ENCODE peak calls at places on chromosomes 13 and 19, in six cellular contexts. S is PC-3, G is fibroblast of lung, E is cardiac fibroblast, K is right atrium auricular region, B is IMR-90. T is an unnamed sample.

GRCh38 chr19:53870485-53870844 is 2.8 kb downstream of the MYADM start:
- DNase-seq in S (no peak), B (no peak), K (no peak), E (no peak), G (no peak), T (peak; percentile 23)

GRCh38 chr19:48722196-48722708 is 2.7 kb upstream of the MAMSTR start:
- DNase-seq in G (no peak), K (no peak), S (no peak), B (no peak), E (no peak), T (no peak)

GRCh38 chr19:49895566-49896297 is 955 bp downstream of the IL4I1 start:
- DNase-seq in E (no peak), B (no peak), S (no peak), G (no peak), K (no peak), T (no peak)

GRCh38 chr13:106493569-106493968 is 41.9 kb downstream of the EFNB2 start:
- DNase-seq in S (no peak), G (no peak), E (no peak), B (no peak), K (no peak), T (peak; percentile 22)

GRCh38 chr13:41696163-41697003 is 239.0 kb downstream of the RGCC start:
- DNase-seq in B (peak; percentile 92), S (peak; percentile 80), G (peak; percentile 82), K (no peak), E (peak; percentile 89), T (peak; percentile 85)

GRCh38 chr13:39836038-39836437 is 180.6 kb downstream of the COG6 start:
- DNase-seq in K (no peak), E (no peak), G (no peak), S (peak; percentile 86), B (no peak), T (no peak)

GRCh38 chr19:19562665-19563347 is 24.7 kb downstream of the CILP2 start:
- DNase-seq in E (no peak), G (no peak), K (no peak), B (no peak), S (no peak), T (no peak)

GRCh38 chr13:110628477-110628793 is 13.1 kb downstream of the NAXD start:
- DNase-seq in K (no peak), G (no peak), S (no peak), E (peak; percentile 61), B (no peak), T (peak; percentile 81)

GRCh38 chr19:41735071-41735623 is 20.2 kb upstream of the CEACAM6 start:
- DNase-seq in K (no peak), S (peak; percentile 81), G (no peak), B (no peak), E (no peak), T (no peak)

GRCh38 chr13:34025746-34026145 is 207.8 kb downstream of the RFC3 start:
- DNase-seq in S (peak; percentile 76), K (no peak), E (peak; percentile 54), B (peak; percentile 8), G (peak; percentile 73), T (no peak)

GRCh38 chr19:18049390-18049789 is 37.3 kb downstream of the IL12RB1 start:
- DNase-seq in K (peak; percentile 94), S (no peak), B (peak; percentile 25), G (peak; percentile 52), E (peak; percentile 56), T (peak; percentile 49)

GRCh38 chr13:77733674-77734073 is 36.2 kb downstream of the SLAIN1 start:
- DNase-seq in B (no peak), G (no peak), K (no peak), E (no peak), S (no peak), T (no peak)

GRCh38 chr13:114081761-114082681 is 50.4 kb downstream of the RASA3 start:
- DNase-seq in S (no peak), G (no peak), E (no peak), K (peak; percentile 51), B (no peak), T (no peak)

GRCh38 chr13:20160346-20161274 is at the start of gene GJA3:
- DNase-seq in E (peak; percentile 34), S (peak; percentile 48), G (peak; percentile 29), B (peak; percentile 39), K (peak; percentile 57), T (peak; percentile 31)

GRCh38 chr19:55212447-55212846 is 3.1 kb upstream of the PTPRH start:
- DNase-seq in S (peak; percentile 95), B (no peak), K (no peak), G (no peak), E (peak; percentile 24), T (no peak)

GRCh38 chr19:13827656-13828055 is 32.4 kb downstream of the ZSWIM4 start:
- DNase-seq in S (no peak), K (no peak), E (no peak), B (no peak), G (no peak), T (no peak)

GRCh38 chr13:40064154-40064713 is 408.8 kb downstream of the COG6 start:
- DNase-seq in E (peak; percentile 51), G (no peak), K (no peak), S (no peak), B (no peak), T (no peak)

GRCh38 chr13:112456138-112457056 is 80.2 kb downstream of the SPACA7 start:
- DNase-seq in E (no peak), K (peak; percentile 54), B (no peak), G (no peak), S (no peak), T (no peak)

GRCh38 chr19:18900700-18901502 is 4.9 kb upstream of the CERS1 start:
- DNase-seq in B (no peak), S (peak; percentile 22), E (no peak), K (no peak), G (no peak), T (no peak)

GRCh38 chr13:94556016-94556415 is 39.9 kb downstream of the TGDS start:
- DNase-seq in B (no peak), E (no peak), G (no peak), K (no peak), S (no peak), T (no peak)

GRCh38 chr13:85528578-85529215 is 270.5 kb downstream of the SLITRK6 start:
- DNase-seq in E (peak; percentile 9), S (peak; percentile 81), G (peak; percentile 81), B (peak; percentile 90), K (no peak), T (no peak)

GRCh38 chr19:33392341-33393285 is 19.1 kb downstream of the CEBPG start:
- DNase-seq in G (no peak), S (no peak), K (no peak), E (no peak), B (no peak), T (no peak)

GRCh38 chr19:5691205-5691929 is 1.3 kb downstream of the RPL36 start:
- DNase-seq in G (peak; percentile 73), K (peak; percentile 79), B (peak; percentile 31), E (peak; percentile 61), S (peak; percentile 48), T (peak; percentile 48)

GRCh38 chr19:30880151-30880550 is 469.1 kb downstream of the TSHZ3 start:
- DNase-seq in B (no peak), K (no peak), G (no peak), E (no peak), S (no peak), T (no peak)

GRCh38 chr19:47580397-47580796 is 7.4 kb upstream of the ZNF541 start:
- DNase-seq in K (no peak), B (no peak), E (no peak), S (no peak), G (no peak), T (no peak)

GRCh38 chr19:47587295-47587694 is 14.3 kb upstream of the ZNF541 start:
- DNase-seq in E (peak; percentile 60), B (peak; percentile 51), K (no peak), G (no peak), S (no peak), T (no peak)

GRCh38 chr19:47581605-47582319 is 8.8 kb upstream of the ZNF541 start:
- DNase-seq in B (no peak), S (peak; percentile 86), K (no peak), E (no peak), G (no peak), T (no peak)

GRCh38 chr19:47582320-47582909 is 9.5 kb upstream of the ZNF541 start:
- DNase-seq in S (no peak), K (no peak), E (peak; percentile 46), B (peak; percentile 85), G (peak; percentile 80), T (peak; percentile 94)
- H3K4me3 ChIP-seq in S (no peak overlapping the region), K (no peak overlapping the region), E (no peak overlapping the region), B (peak overlapping the region; percentile 30), G (peak overlapping the region; percentile 19), T (peak overlapping the region; percentile 9)

DNA sequence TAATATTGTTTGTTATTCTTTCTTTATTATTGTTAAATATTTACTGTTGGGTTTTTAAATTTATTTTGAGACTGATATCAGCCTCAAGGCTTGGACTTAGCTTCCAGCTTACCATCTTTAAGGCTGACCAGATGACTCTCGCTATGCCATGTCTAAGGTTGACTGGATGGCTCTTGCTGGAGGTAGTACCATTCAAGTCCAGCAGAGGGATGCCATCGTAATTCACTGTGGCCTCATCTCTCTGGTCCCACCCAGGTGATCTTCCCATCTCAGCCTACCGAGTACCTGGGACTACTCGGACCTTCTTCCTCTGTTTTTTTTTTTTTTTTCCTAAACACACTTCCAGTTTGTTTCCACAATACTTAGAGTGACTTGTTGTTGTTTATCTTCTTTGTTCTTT is 41.7 kb upstream of the ZNF91 start:
- DNase-seq in S (peak; percentile 9), G (no peak), K (no peak), E (no peak), B (no peak), T (no peak)
- TF ChIP-seq CTCF in S (no peak), G (no peak), K (no peak), E (peak; percentile 37), B (no peak), T (peak; percentile 19)

DNA sequence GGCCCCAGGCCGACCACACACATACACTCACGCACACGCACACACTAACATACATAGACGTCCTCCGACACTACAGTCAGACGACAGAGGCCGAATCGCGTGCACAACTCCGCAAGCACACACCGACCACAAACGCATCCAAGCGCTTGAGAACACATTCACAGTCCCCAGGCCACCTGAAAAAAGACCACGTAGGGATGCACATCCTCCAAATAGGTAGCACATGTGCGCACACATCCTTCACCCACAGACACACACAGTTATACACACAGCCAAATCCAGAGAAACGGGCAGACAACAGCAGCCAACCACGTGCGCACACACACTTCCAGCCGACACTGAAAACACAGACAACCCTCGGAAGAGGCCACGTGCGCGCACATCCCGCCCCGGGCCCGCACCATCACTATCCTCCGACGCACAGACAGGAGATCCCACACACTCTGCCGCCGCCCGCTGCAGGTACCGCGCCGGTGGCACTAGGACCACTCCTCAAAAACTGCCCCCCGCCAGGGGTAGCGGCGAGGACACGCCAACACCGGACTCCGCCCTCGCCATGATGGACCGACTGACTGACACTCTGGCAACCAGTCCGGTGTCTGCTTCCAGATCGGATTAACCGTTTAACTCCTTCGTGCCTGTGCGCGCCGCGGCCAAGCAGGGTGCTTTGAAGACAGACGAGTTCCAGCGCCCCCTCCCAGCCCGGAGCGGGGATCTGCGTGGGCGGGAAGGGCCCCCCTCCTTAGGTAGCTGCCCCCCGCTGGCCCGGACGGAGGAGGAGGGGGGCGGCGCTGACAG is 493 bp upstream of the PDE4A start:
- DNase-seq in G (peak; percentile 50), K (no peak), S (peak; percentile 42), B (peak; percentile 61), E (peak; percentile 61), T (peak; percentile 76)
- H3K4me3 ChIP-seq in G (peak overlapping the region; percentile 45), K (no peak overlapping the region), S (peak overlapping the region; percentile 62), B (peak overlapping the region; percentile 39), E (peak overlapping the region; percentile 38), T (peak overlapping the region; percentile 49)

DNA sequence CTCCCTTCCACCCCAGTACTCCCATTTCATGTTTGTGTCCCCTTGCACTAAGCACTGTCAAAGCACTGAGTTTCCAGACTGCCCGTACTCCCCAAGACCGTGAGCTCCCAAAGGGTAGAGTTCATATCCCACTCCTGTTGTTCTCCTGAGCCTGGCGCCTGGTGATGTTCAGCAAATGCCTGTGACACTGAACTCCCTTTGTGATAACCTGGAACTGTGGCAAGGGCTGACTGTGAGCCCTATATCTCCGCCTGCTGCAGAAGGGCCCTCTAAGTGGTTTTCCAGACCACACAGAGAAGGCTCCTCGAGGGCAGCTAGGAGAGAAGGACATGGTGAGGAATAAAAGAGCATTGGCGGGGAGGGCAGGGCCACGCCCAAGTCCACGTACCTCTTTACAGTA is 67.5 kb downstream of the ATP7B start:
- DNase-seq in S (no peak), G (no peak), B (no peak), E (no peak), K (no peak), T (no peak)
- TF ChIP-seq CTCF in S (no peak), G (no peak), B (no peak), E (no peak), K (no peak), T (no peak)

T was measured in fibroblast of villous mesenchyme.